ENCODE peak calls at places on chromosomes 4 and X, in four cellular contexts. One of them, this sample, is unnamed.

GRCh38 chr4:117621673-117622072 is 412.6 kb upstream of the NDST3 start:
- DNase-seq in left lung: no peak
- DNase-seq in suprapubic skin: no peak
- DNase-seq in AG09309: no peak
- DNase-seq in this sample: no peak

GRCh38 chr4:83561381-83561780 is 25.5 kb downstream of the GPAT3 start:
- DNase-seq in AG09309: peak
- DNase-seq in suprapubic skin: no peak
- DNase-seq in left lung: peak
- DNase-seq in this sample: no peak

GRCh38 chrX:148501121-148502066 is 977 bp downstream of the AFF2 start:
- DNase-seq in left lung: peak
- DNase-seq in suprapubic skin: peak
- DNase-seq in AG09309: no peak
- DNase-seq in this sample: no peak

GRCh38 chr4:95215991-95216605 is 332.7 kb downstream of the UNC5C start:
- DNase-seq in left lung: no peak
- DNase-seq in AG09309: no peak
- DNase-seq in suprapubic skin: no peak
- DNase-seq in this sample: no peak

GRCh38 chr4:76430519-76431388 is 4.3 kb upstream of the SHROOM3 start:
- DNase-seq in suprapubic skin: no peak
- DNase-seq in left lung: no peak
- DNase-seq in AG09309: peak
- DNase-seq in this sample: peak

GRCh38 chr4:86626066-86626465 is 32.0 kb downstream of the PTPN13 start:
- DNase-seq in AG09309: no peak
- DNase-seq in suprapubic skin: no peak
- DNase-seq in left lung: no peak
- DNase-seq in this sample: no peak

GRCh38 chrX:16822723-16823122 is 36.5 kb downstream of the TXLNG start:
- DNase-seq in left lung: no peak
- DNase-seq in suprapubic skin: no peak
- DNase-seq in AG09309: no peak
- DNase-seq in this sample: no peak

GRCh38 chr4:94744830-94745229 is 12.9 kb upstream of the BMPR1B start:
- DNase-seq in suprapubic skin: no peak
- DNase-seq in AG09309: no peak
- DNase-seq in left lung: no peak
- DNase-seq in this sample: no peak

GRCh38 chr4:102036619-102037376 is 246.3 kb downstream of the BANK1 start:
- DNase-seq in AG09309: no peak
- DNase-seq in left lung: no peak
- DNase-seq in suprapubic skin: no peak
- DNase-seq in this sample: no peak

GRCh38 chrX:17046478-17047097 is 100.1 kb downstream of the REPS2 start:
- DNase-seq in AG09309: peak
- DNase-seq in left lung: no peak
- DNase-seq in suprapubic skin: peak
- DNase-seq in this sample: peak

GRCh38 chrX:54357414-54358377 is at the start of gene WNK3:
- DNase-seq in left lung: peak
- DNase-seq in suprapubic skin: peak
- DNase-seq in AG09309: no peak
- DNase-seq in this sample: peak

GRCh38 chr4:29853843-29854242 is 866.3 kb upstream of the PCDH7 start:
- DNase-seq in suprapubic skin: no peak
- DNase-seq in left lung: no peak
- DNase-seq in AG09309: no peak
- DNase-seq in this sample: no peak

GRCh38 chr4:33467291-33467690 is 2747.1 kb downstream of the PCDH7 start:
- DNase-seq in suprapubic skin: no peak
- DNase-seq in AG09309: no peak
- DNase-seq in left lung: no peak
- DNase-seq in this sample: no peak

GRCh38 chr4:66872696-66873095 is 672.6 kb downstream of the CENPC start:
- DNase-seq in left lung: no peak
- DNase-seq in suprapubic skin: no peak
- DNase-seq in AG09309: no peak
- DNase-seq in this sample: no peak

GRCh38 chr4:8760561-8760960 is 111.1 kb downstream of the HMX1 start:
- DNase-seq in left lung: peak
- DNase-seq in suprapubic skin: peak
- DNase-seq in AG09309: no peak
- DNase-seq in this sample: no peak

GRCh38 chr4:43113196-43113595 is 220.7 kb downstream of the GRXCR1 start:
- DNase-seq in AG09309: no peak
- DNase-seq in left lung: no peak
- DNase-seq in suprapubic skin: no peak
- DNase-seq in this sample: no peak

GRCh38 chr4:174505892-174506291 is 16.4 kb downstream of the HPGD start:
- DNase-seq in suprapubic skin: no peak
- DNase-seq in left lung: no peak
- DNase-seq in AG09309: no peak
- DNase-seq in this sample: no peak

GRCh38 chr4:156968479-156968984 is 3.1 kb downstream of the PDGFC start:
- DNase-seq in AG09309: peak
- DNase-seq in suprapubic skin: peak
- DNase-seq in left lung: peak
- DNase-seq in this sample: no peak

GRCh38 chr4:140102406-140102805 is 51.6 kb downstream of the MAML3 start:
- DNase-seq in suprapubic skin: no peak
- DNase-seq in AG09309: no peak
- DNase-seq in left lung: no peak
- DNase-seq in this sample: no peak

GRCh38 chr4:99847362-99847976 is 30.8 kb downstream of the DAPP1 start:
- DNase-seq in suprapubic skin: no peak
- DNase-seq in left lung: no peak
- DNase-seq in AG09309: no peak
- DNase-seq in this sample: no peak

GRCh38 chr4:183495182-183495581 is 9.7 kb upstream of the ING2 start:
- DNase-seq in left lung: no peak
- DNase-seq in suprapubic skin: no peak
- DNase-seq in AG09309: no peak
- DNase-seq in this sample: no peak

GRCh38 chr4:137106287-137106686 is 426.0 kb downstream of the PCDH18 start:
- DNase-seq in left lung: no peak
- DNase-seq in AG09309: no peak
- DNase-seq in suprapubic skin: no peak
- DNase-seq in this sample: no peak

GRCh38 chr4:11198516-11199305 is 230.0 kb downstream of the HS3ST1 start:
- DNase-seq in left lung: no peak
- DNase-seq in AG09309: no peak
- DNase-seq in suprapubic skin: no peak
- DNase-seq in this sample: no peak

GRCh38 chrX:54248309-54248708 is 65.3 kb upstream of the FAM120C start:
- DNase-seq in left lung: no peak
- DNase-seq in suprapubic skin: no peak
- DNase-seq in AG09309: peak
- DNase-seq in this sample: peak

GRCh38 chrX:150872773-150873336 is 25.6 kb downstream of the CD99L2 start:
- DNase-seq in left lung: no peak
- DNase-seq in suprapubic skin: no peak
- DNase-seq in AG09309: no peak
- DNase-seq in this sample: no peak

GRCh38 chrX:115940348-115940747 is 230.2 kb upstream of the AGTR2 start:
- DNase-seq in left lung: no peak
- DNase-seq in suprapubic skin: no peak
- DNase-seq in AG09309: no peak
- DNase-seq in this sample: no peak

GRCh38 chr4:69322055-69322454 is 41.8 kb downstream of the UGT2B28 start:
- DNase-seq in AG09309: no peak
- DNase-seq in left lung: no peak
- DNase-seq in suprapubic skin: no peak
- DNase-seq in this sample: no peak

GRCh38 chrX:84216406-84216805 is 28.4 kb upstream of the RPS6KA6 start:
- DNase-seq in suprapubic skin: no peak
- DNase-seq in left lung: no peak
- DNase-seq in AG09309: no peak
- DNase-seq in this sample: no peak

GRCh38 chr4:77636902-77637301 is 31.3 kb downstream of the CXCL13 start:
- DNase-seq in suprapubic skin: no peak
- DNase-seq in AG09309: peak
- DNase-seq in left lung: no peak
- DNase-seq in this sample: peak

GRCh38 chr4:101972791-101973190 is 182.3 kb downstream of the BANK1 start:
- DNase-seq in suprapubic skin: no peak
- DNase-seq in left lung: no peak
- DNase-seq in AG09309: no peak
- DNase-seq in this sample: no peak

GRCh38 chrX:112613039-112613438 is 66.7 kb downstream of the LHFPL1 start:
- DNase-seq in left lung: no peak
- DNase-seq in AG09309: no peak
- DNase-seq in suprapubic skin: no peak
- DNase-seq in this sample: no peak

GRCh38 chrX:10833299-10834169 is 213.1 kb upstream of the MID1 start:
- DNase-seq in left lung: peak
- DNase-seq in AG09309: no peak
- DNase-seq in suprapubic skin: peak
- DNase-seq in this sample: no peak

GRCh38 chrX:148681605-148682004 is 181.2 kb downstream of the AFF2 start:
- DNase-seq in left lung: no peak
- DNase-seq in AG09309: no peak
- DNase-seq in suprapubic skin: no peak
- DNase-seq in this sample: no peak

GRCh38 chr4:110653602-110654253 is 30.9 kb upstream of the PITX2 start:
- DNase-seq in AG09309: no peak
- DNase-seq in left lung: no peak
- DNase-seq in suprapubic skin: no peak
- DNase-seq in this sample: no peak

DNA sequence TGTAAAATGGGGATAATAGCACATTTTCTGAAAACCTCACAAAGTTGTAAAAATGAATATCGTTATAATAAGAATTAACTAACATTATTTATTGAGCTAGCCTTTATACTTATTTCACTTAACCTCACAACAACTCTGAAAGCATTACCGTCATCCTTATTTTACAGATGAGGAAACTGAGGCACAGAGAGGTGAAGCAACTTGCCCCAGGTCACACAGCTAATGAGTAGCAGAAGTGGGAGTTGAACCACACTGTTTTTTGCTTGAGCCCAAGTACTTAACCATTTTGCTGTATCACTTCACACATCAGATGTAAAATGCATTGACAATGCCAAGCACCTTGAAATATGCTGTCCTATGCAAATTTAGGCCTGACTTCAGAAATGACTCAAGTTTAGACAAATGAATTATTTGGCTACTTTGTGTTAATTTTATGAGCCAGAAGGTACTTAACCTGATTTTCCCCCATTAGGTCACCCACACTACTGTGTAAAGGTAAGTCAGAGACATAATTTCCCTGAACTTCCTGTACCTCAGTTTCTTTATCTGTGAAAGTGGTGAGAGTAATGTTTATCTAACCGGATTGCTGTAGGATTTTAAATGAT is 23.1 kb downstream of the CD40LG start:
- DNase-seq in suprapubic skin: no peak
- DNase-seq in AG09309: no peak
- DNase-seq in left lung: no peak
- DNase-seq in this sample: no peak
- H3K4me3 ChIP-seq in suprapubic skin: no peak
- H3K4me3 ChIP-seq in AG09309: no peak
- H3K4me3 ChIP-seq in left lung: no peak
- H3K4me3 ChIP-seq in this sample: no peak

DNA sequence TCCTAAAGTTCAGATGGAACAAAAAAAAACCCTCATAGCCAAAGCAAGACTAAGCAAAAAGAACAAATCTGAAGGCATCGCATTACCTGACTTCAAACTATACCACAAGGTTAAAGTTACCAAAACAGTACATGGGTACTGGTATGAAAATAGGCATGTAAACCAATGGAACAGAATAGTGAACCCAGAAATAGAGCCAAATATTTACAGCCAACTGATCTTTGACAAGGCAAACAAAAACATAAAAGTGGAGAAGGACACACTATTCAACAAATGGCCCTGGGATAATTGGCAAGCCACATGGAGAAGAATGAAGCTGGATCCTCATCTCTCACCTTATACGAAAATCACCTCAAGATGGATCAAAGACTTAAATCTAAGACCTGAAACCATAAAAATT is 44.2 kb upstream of the TMEM192 start:
- DNase-seq in AG09309: no peak
- DNase-seq in suprapubic skin: no peak
- DNase-seq in left lung: no peak
- DNase-seq in this sample: no peak
- H3K4me3 ChIP-seq in AG09309: no peak
- H3K4me3 ChIP-seq in suprapubic skin: no peak
- H3K4me3 ChIP-seq in left lung: no peak
- H3K4me3 ChIP-seq in this sample: no peak

DNA sequence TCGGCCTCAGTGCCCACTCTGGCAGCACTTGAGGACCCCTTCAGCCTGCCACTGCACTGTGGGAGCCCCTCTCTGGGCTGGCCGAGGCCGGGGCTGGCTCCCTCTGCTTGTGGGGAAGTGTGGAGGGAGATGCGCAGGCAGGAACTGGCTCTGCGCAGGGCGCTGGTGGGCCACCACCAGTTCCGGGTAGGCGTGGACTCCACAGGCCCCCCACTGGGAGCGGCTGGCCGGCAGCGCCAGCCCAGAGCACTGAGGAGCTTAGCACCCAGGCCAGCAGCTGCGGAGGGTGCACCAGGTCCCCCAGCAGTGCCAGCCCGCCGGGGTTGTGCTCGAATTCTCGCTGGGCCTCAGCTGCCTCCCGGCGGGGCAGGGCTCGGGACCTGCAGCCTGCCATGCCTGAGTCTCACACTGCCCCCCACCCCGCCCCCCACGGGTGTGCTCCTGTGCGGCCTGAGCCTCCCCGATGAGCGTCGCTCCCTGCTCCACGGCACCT is 216.9 kb upstream of the TACR3 start:
- DNase-seq in left lung: no peak
- DNase-seq in AG09309: no peak
- DNase-seq in suprapubic skin: no peak
- DNase-seq in this sample: no peak
- H3K4me3 ChIP-seq in left lung: no peak
- H3K4me3 ChIP-seq in AG09309: no peak
- H3K4me3 ChIP-seq in suprapubic skin: no peak
- H3K4me3 ChIP-seq in this sample: no peak

DNA sequence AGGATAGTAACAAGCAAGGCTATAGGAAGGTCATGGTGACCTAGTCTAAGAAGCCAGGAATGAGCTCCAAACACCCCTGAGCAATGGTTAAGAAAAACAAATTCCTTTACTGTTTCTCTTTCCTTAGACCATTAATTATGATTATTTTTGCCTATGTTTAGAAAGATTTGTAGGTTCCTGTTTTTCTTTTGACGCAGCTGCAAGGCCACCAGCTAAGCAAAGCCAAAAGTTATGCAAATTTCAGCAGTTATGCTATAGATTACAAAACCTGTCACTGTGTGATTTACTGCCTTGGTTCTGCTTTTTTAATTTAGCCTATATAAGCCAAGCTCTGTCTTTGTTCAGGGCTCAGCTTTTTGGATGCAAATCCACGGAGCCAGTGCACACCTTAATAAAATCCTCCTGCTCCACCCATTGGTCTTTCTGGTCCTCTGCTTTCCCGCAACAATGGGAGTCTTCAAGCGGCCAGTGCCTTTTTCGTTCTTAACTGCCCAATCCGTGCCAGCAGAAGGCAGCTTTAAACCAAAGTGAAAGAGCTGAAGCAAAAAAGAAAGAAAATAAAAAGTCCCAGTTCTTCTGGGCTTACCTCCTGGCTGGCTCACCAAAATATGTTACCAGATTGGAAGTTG is 1.4 kb upstream of the CEP135 start:
- DNase-seq in suprapubic skin: no peak
- DNase-seq in left lung: no peak
- DNase-seq in AG09309: no peak
- DNase-seq in this sample: no peak
- H3K4me3 ChIP-seq in suprapubic skin: peak
- H3K4me3 ChIP-seq in left lung: peak
- H3K4me3 ChIP-seq in AG09309: peak
- H3K4me3 ChIP-seq in this sample: peak